ENCODE peak calls at places on chromosome 12, in five cellular contexts. One of them, this sample, is unnamed.
A peak's percentile ranks its signal among the peaks of the same experiment; 100 is the strongest.

GRCh38 chr12:111341426-111342065 is 27.3 kb downstream of the PHETA1 start:
- DNase-seq in stimulated activated CD4-positive, alpha-beta T cell treated with anti-CD3 and anti-CD28 coated beads, Interleukin-12 subunit alpha, Interleukin-12 subunit beta, amount 100 ng/mL, for 48 hours: no peak
- DNase-seq in NCI-H1105: no peak
- DNase-seq in stimulated activated CD8-positive, alpha-beta memory T cell treated with anti-CD3 and anti-CD28 coated beads, Interleukin-15, amount 100 ng/mL, for 48 hours: no peak
- DNase-seq in HT1080: no peak
- DNase-seq in this sample: no peak

GRCh38 chr12:45878630-45879255 is 111.6 kb downstream of the SCAF11 start:
- DNase-seq in stimulated activated CD4-positive, alpha-beta T cell treated with anti-CD3 and anti-CD28 coated beads, Interleukin-12 subunit alpha, Interleukin-12 subunit beta, amount 100 ng/mL, for 48 hours: no peak
- DNase-seq in NCI-H1105: no peak
- DNase-seq in stimulated activated CD8-positive, alpha-beta memory T cell treated with anti-CD3 and anti-CD28 coated beads, Interleukin-15, amount 100 ng/mL, for 48 hours: no peak
- DNase-seq in HT1080: no peak
- DNase-seq in this sample: peak; percentile 1

GRCh38 chr12:11658796-11659195 is 9.3 kb downstream of the ETV6 start:
- DNase-seq in stimulated activated CD4-positive, alpha-beta T cell treated with anti-CD3 and anti-CD28 coated beads, Interleukin-12 subunit alpha, Interleukin-12 subunit beta, amount 100 ng/mL, for 48 hours: no peak
- DNase-seq in NCI-H1105: no peak
- DNase-seq in stimulated activated CD8-positive, alpha-beta memory T cell treated with anti-CD3 and anti-CD28 coated beads, Interleukin-15, amount 100 ng/mL, for 48 hours: no peak
- DNase-seq in HT1080: peak; percentile 80
- DNase-seq in this sample: no peak

GRCh38 chr12:106332536-106332935 is 25.0 kb upstream of the POLR3B start:
- DNase-seq in stimulated activated CD4-positive, alpha-beta T cell treated with anti-CD3 and anti-CD28 coated beads, Interleukin-12 subunit alpha, Interleukin-12 subunit beta, amount 100 ng/mL, for 48 hours: no peak
- DNase-seq in NCI-H1105: no peak
- DNase-seq in stimulated activated CD8-positive, alpha-beta memory T cell treated with anti-CD3 and anti-CD28 coated beads, Interleukin-15, amount 100 ng/mL, for 48 hours: no peak
- DNase-seq in HT1080: no peak
- DNase-seq in this sample: no peak

GRCh38 chr12:54126696-54127537 is 61.9 kb downstream of the SMUG1 start:
- DNase-seq in stimulated activated CD4-positive, alpha-beta T cell treated with anti-CD3 and anti-CD28 coated beads, Interleukin-12 subunit alpha, Interleukin-12 subunit beta, amount 100 ng/mL, for 48 hours: no peak
- DNase-seq in NCI-H1105: no peak
- DNase-seq in stimulated activated CD8-positive, alpha-beta memory T cell treated with anti-CD3 and anti-CD28 coated beads, Interleukin-15, amount 100 ng/mL, for 48 hours: no peak
- DNase-seq in HT1080: no peak
- DNase-seq in this sample: peak; percentile 69

GRCh38 chr12:23719493-23719892 is 230.0 kb downstream of the SOX5 start:
- DNase-seq in stimulated activated CD4-positive, alpha-beta T cell treated with anti-CD3 and anti-CD28 coated beads, Interleukin-12 subunit alpha, Interleukin-12 subunit beta, amount 100 ng/mL, for 48 hours: no peak
- DNase-seq in NCI-H1105: no peak
- DNase-seq in stimulated activated CD8-positive, alpha-beta memory T cell treated with anti-CD3 and anti-CD28 coated beads, Interleukin-15, amount 100 ng/mL, for 48 hours: no peak
- DNase-seq in HT1080: no peak
- DNase-seq in this sample: no peak

GRCh38 chr12:91111366-91112321 is at the start of gene LUM:
- DNase-seq in stimulated activated CD4-positive, alpha-beta T cell treated with anti-CD3 and anti-CD28 coated beads, Interleukin-12 subunit alpha, Interleukin-12 subunit beta, amount 100 ng/mL, for 48 hours: no peak
- DNase-seq in NCI-H1105: no peak
- DNase-seq in stimulated activated CD8-positive, alpha-beta memory T cell treated with anti-CD3 and anti-CD28 coated beads, Interleukin-15, amount 100 ng/mL, for 48 hours: no peak
- DNase-seq in HT1080: no peak
- DNase-seq in this sample: no peak

GRCh38 chr12:68896881-68897540 is 36.0 kb downstream of the CPM start:
- DNase-seq in stimulated activated CD4-positive, alpha-beta T cell treated with anti-CD3 and anti-CD28 coated beads, Interleukin-12 subunit alpha, Interleukin-12 subunit beta, amount 100 ng/mL, for 48 hours: no peak
- DNase-seq in NCI-H1105: no peak
- DNase-seq in stimulated activated CD8-positive, alpha-beta memory T cell treated with anti-CD3 and anti-CD28 coated beads, Interleukin-15, amount 100 ng/mL, for 48 hours: no peak
- DNase-seq in HT1080: no peak
- DNase-seq in this sample: no peak

GRCh38 chr12:24649209-24649608 is 299.7 kb downstream of the BCAT1 start:
- DNase-seq in stimulated activated CD4-positive, alpha-beta T cell treated with anti-CD3 and anti-CD28 coated beads, Interleukin-12 subunit alpha, Interleukin-12 subunit beta, amount 100 ng/mL, for 48 hours: no peak
- DNase-seq in NCI-H1105: no peak
- DNase-seq in stimulated activated CD8-positive, alpha-beta memory T cell treated with anti-CD3 and anti-CD28 coated beads, Interleukin-15, amount 100 ng/mL, for 48 hours: no peak
- DNase-seq in HT1080: no peak
- DNase-seq in this sample: no peak